ENCODE peak calls at places on chromosomes 2 and 18, in eight cellular contexts. One of them, this sample, is unnamed.
A peak's percentile ranks its signal among the peaks of the same experiment; 100 is the strongest.

GRCh38 chr18:74631242-74632087 is 33.8 kb downstream of the ZNF407 start:
- DNase-seq in EL: peak; percentile 50
- DNase-seq in GOT3: no peak
- DNase-seq in NAMALWA: no peak
- DNase-seq in psoas muscle: no peak
- DNase-seq in lung microvascular endothelial cell: peak; percentile 60
- DNase-seq in cerebellum: no peak
- DNase-seq in central memory CD4-positive, alpha-beta T cell: peak; percentile 36
- DNase-seq in this sample: no peak

GRCh38 chr2:8310557-8311455 is 371.1 kb upstream of the ID2 start:
- DNase-seq in psoas muscle: no peak
- DNase-seq in cerebellum: no peak
- DNase-seq in NAMALWA: peak; percentile 18
- DNase-seq in GOT3: no peak
- DNase-seq in EL: no peak
- DNase-seq in lung microvascular endothelial cell: no peak
- DNase-seq in central memory CD4-positive, alpha-beta T cell: peak; percentile 40
- DNase-seq in this sample: no peak

GRCh38 chr2:170091461-170091860 is 86.5 kb upstream of the MYO3B start:
- DNase-seq in GOT3: no peak
- DNase-seq in cerebellum: no peak
- DNase-seq in EL: no peak
- DNase-seq in central memory CD4-positive, alpha-beta T cell: no peak
- DNase-seq in NAMALWA: no peak
- DNase-seq in lung microvascular endothelial cell: no peak
- DNase-seq in psoas muscle: no peak
- DNase-seq in this sample: no peak

GRCh38 chr2:10941383-10941782 is 29.6 kb downstream of the KCNF1 start:
- DNase-seq in lung microvascular endothelial cell: no peak
- DNase-seq in cerebellum: no peak
- DNase-seq in GOT3: no peak
- DNase-seq in EL: no peak
- DNase-seq in NAMALWA: no peak
- DNase-seq in central memory CD4-positive, alpha-beta T cell: no peak
- DNase-seq in psoas muscle: no peak
- DNase-seq in this sample: no peak

GRCh38 chr2:36554531-36554930 is 43.4 kb downstream of the FEZ2 start:
- DNase-seq in EL: no peak
- DNase-seq in central memory CD4-positive, alpha-beta T cell: no peak
- DNase-seq in psoas muscle: no peak
- DNase-seq in cerebellum: no peak
- DNase-seq in lung microvascular endothelial cell: no peak
- DNase-seq in NAMALWA: no peak
- DNase-seq in GOT3: no peak
- DNase-seq in this sample: no peak

GRCh38 chr2:156021326-156022040 is 311.0 kb downstream of the NR4A2 start:
- DNase-seq in GOT3: no peak
- DNase-seq in EL: no peak
- DNase-seq in lung microvascular endothelial cell: no peak
- DNase-seq in cerebellum: no peak
- DNase-seq in NAMALWA: no peak
- DNase-seq in psoas muscle: no peak
- DNase-seq in central memory CD4-positive, alpha-beta T cell: no peak
- DNase-seq in this sample: no peak

GRCh38 chr2:10493636-10494281 is 45.6 kb upstream of the ODC1 start:
- DNase-seq in psoas muscle: no peak
- DNase-seq in cerebellum: no peak
- DNase-seq in central memory CD4-positive, alpha-beta T cell: peak; percentile 91
- DNase-seq in EL: peak; percentile 93
- DNase-seq in NAMALWA: peak; percentile 66
- DNase-seq in lung microvascular endothelial cell: peak; percentile 21
- DNase-seq in GOT3: peak; percentile 42
- DNase-seq in this sample: peak; percentile 35

GRCh38 chr2:178807227-178808008 is at the start of gene TTN:
- DNase-seq in NAMALWA: no peak
- DNase-seq in cerebellum: no peak
- DNase-seq in lung microvascular endothelial cell: no peak
- DNase-seq in psoas muscle: peak; percentile 67
- DNase-seq in central memory CD4-positive, alpha-beta T cell: no peak
- DNase-seq in GOT3: no peak
- DNase-seq in EL: no peak
- DNase-seq in this sample: no peak

GRCh38 chr2:101372792-101373191 is 14.5 kb downstream of the CREG2 start:
- DNase-seq in central memory CD4-positive, alpha-beta T cell: no peak
- DNase-seq in EL: no peak
- DNase-seq in lung microvascular endothelial cell: no peak
- DNase-seq in cerebellum: no peak
- DNase-seq in psoas muscle: no peak
- DNase-seq in GOT3: no peak
- DNase-seq in NAMALWA: no peak
- DNase-seq in this sample: no peak

GRCh38 chr2:19021721-19022120 is 336.7 kb downstream of the OSR1 start:
- DNase-seq in NAMALWA: no peak
- DNase-seq in cerebellum: no peak
- DNase-seq in EL: peak; percentile 95
- DNase-seq in GOT3: no peak
- DNase-seq in central memory CD4-positive, alpha-beta T cell: no peak
- DNase-seq in lung microvascular endothelial cell: no peak
- DNase-seq in psoas muscle: no peak
- DNase-seq in this sample: no peak

GRCh38 chr18:8477615-8478014 is 131.6 kb upstream of the RAB12 start:
- DNase-seq in EL: no peak
- DNase-seq in central memory CD4-positive, alpha-beta T cell: no peak
- DNase-seq in GOT3: no peak
- DNase-seq in lung microvascular endothelial cell: no peak
- DNase-seq in cerebellum: no peak
- DNase-seq in NAMALWA: no peak
- DNase-seq in psoas muscle: no peak
- DNase-seq in this sample: no peak

GRCh38 chr2:101305492-101306123 is 2.9 kb downstream of the RNF149 start:
- DNase-seq in psoas muscle: no peak
- DNase-seq in NAMALWA: no peak
- DNase-seq in cerebellum: no peak
- DNase-seq in GOT3: no peak
- DNase-seq in EL: peak; percentile 70
- DNase-seq in central memory CD4-positive, alpha-beta T cell: no peak
- DNase-seq in lung microvascular endothelial cell: peak; percentile 77
- DNase-seq in this sample: no peak

GRCh38 chr18:10133516-10133915 is 219.7 kb downstream of the VAPA start:
- DNase-seq in NAMALWA: no peak
- DNase-seq in cerebellum: no peak
- DNase-seq in lung microvascular endothelial cell: no peak
- DNase-seq in GOT3: no peak
- DNase-seq in psoas muscle: no peak
- DNase-seq in EL: no peak
- DNase-seq in central memory CD4-positive, alpha-beta T cell: no peak
- DNase-seq in this sample: no peak

GRCh38 chr2:213188971-213189899 is 37.8 kb upstream of the IKZF2 start:
- DNase-seq in central memory CD4-positive, alpha-beta T cell: no peak
- DNase-seq in GOT3: no peak
- DNase-seq in EL: peak; percentile 69
- DNase-seq in cerebellum: no peak
- DNase-seq in psoas muscle: no peak
- DNase-seq in NAMALWA: no peak
- DNase-seq in lung microvascular endothelial cell: no peak
- DNase-seq in this sample: no peak

GRCh38 chr2:227802882-227803281 is 10.8 kb upstream of the CCL20 start:
- DNase-seq in GOT3: no peak
- DNase-seq in EL: no peak
- DNase-seq in cerebellum: no peak
- DNase-seq in NAMALWA: no peak
- DNase-seq in central memory CD4-positive, alpha-beta T cell: no peak
- DNase-seq in lung microvascular endothelial cell: no peak
- DNase-seq in psoas muscle: no peak
- DNase-seq in this sample: no peak

GRCh38 chr2:97718051-97718882 is 4.9 kb downstream of the ZAP70 start:
- DNase-seq in NAMALWA: peak; percentile 51
- DNase-seq in lung microvascular endothelial cell: no peak
- DNase-seq in psoas muscle: no peak
- DNase-seq in EL: no peak
- DNase-seq in cerebellum: no peak
- DNase-seq in GOT3: no peak
- DNase-seq in central memory CD4-positive, alpha-beta T cell: peak; percentile 78
- DNase-seq in this sample: peak; percentile 52

GRCh38 chr2:234444888-234445287 is 52.0 kb downstream of the ARL4C start:
- DNase-seq in EL: peak; percentile 90
- DNase-seq in lung microvascular endothelial cell: peak; percentile 89
- DNase-seq in cerebellum: no peak
- DNase-seq in central memory CD4-positive, alpha-beta T cell: peak; percentile 61
- DNase-seq in NAMALWA: peak; percentile 17
- DNase-seq in GOT3: no peak
- DNase-seq in psoas muscle: peak; percentile 23
- DNase-seq in this sample: peak; percentile 36

GRCh38 chr2:95669441-95669994 is 77.7 kb downstream of the TRIM43 start:
- DNase-seq in NAMALWA: peak; percentile 16
- DNase-seq in psoas muscle: no peak
- DNase-seq in GOT3: peak; percentile 7
- DNase-seq in cerebellum: no peak
- DNase-seq in lung microvascular endothelial cell: no peak
- DNase-seq in central memory CD4-positive, alpha-beta T cell: no peak
- DNase-seq in EL: no peak
- DNase-seq in this sample: no peak

GRCh38 chr2:196233033-196233807 is 61.8 kb upstream of the STK17B start:
- DNase-seq in cerebellum: no peak
- DNase-seq in GOT3: no peak
- DNase-seq in NAMALWA: peak; percentile 66
- DNase-seq in psoas muscle: no peak
- DNase-seq in EL: peak; percentile 93
- DNase-seq in lung microvascular endothelial cell: peak; percentile 93
- DNase-seq in central memory CD4-positive, alpha-beta T cell: no peak
- DNase-seq in this sample: no peak

GRCh38 chr2:167104691-167105090 is 216.4 kb downstream of the XIRP2 start:
- DNase-seq in lung microvascular endothelial cell: no peak
- DNase-seq in NAMALWA: no peak
- DNase-seq in EL: no peak
- DNase-seq in GOT3: no peak
- DNase-seq in cerebellum: no peak
- DNase-seq in central memory CD4-positive, alpha-beta T cell: no peak
- DNase-seq in psoas muscle: no peak
- DNase-seq in this sample: no peak

GRCh38 chr2:136639651-136640050 is 125.7 kb upstream of the THSD7B start:
- DNase-seq in GOT3: no peak
- DNase-seq in central memory CD4-positive, alpha-beta T cell: no peak
- DNase-seq in NAMALWA: no peak
- DNase-seq in cerebellum: no peak
- DNase-seq in EL: no peak
- DNase-seq in lung microvascular endothelial cell: no peak
- DNase-seq in psoas muscle: no peak
- DNase-seq in this sample: no peak

GRCh38 chr2:129067921-129068320 is 749.3 kb upstream of the HS6ST1 start:
- DNase-seq in GOT3: no peak
- DNase-seq in psoas muscle: no peak
- DNase-seq in EL: no peak
- DNase-seq in NAMALWA: no peak
- DNase-seq in cerebellum: no peak
- DNase-seq in lung microvascular endothelial cell: no peak
- DNase-seq in central memory CD4-positive, alpha-beta T cell: no peak
- DNase-seq in this sample: no peak

GRCh38 chr2:233798335-233799086 is 20.4 kb downstream of the MROH2A start:
- DNase-seq in EL: no peak
- DNase-seq in psoas muscle: no peak
- DNase-seq in central memory CD4-positive, alpha-beta T cell: no peak
- DNase-seq in NAMALWA: no peak
- DNase-seq in lung microvascular endothelial cell: no peak
- DNase-seq in GOT3: no peak
- DNase-seq in cerebellum: no peak
- DNase-seq in this sample: no peak

GRCh38 chr18:63505566-63506335 is 29.0 kb downstream of the SERPINB5 start:
- DNase-seq in NAMALWA: peak; percentile 67
- DNase-seq in psoas muscle: no peak
- DNase-seq in central memory CD4-positive, alpha-beta T cell: no peak
- DNase-seq in EL: peak; percentile 43
- DNase-seq in GOT3: no peak
- DNase-seq in lung microvascular endothelial cell: peak; percentile 14
- DNase-seq in cerebellum: no peak
- DNase-seq in this sample: no peak

GRCh38 chr2:82748653-82749052 is 1710.4 kb downstream of the SUCLG1 start:
- DNase-seq in cerebellum: no peak
- DNase-seq in EL: peak; percentile 15
- DNase-seq in lung microvascular endothelial cell: no peak
- DNase-seq in central memory CD4-positive, alpha-beta T cell: no peak
- DNase-seq in GOT3: no peak
- DNase-seq in psoas muscle: no peak
- DNase-seq in NAMALWA: no peak
- DNase-seq in this sample: no peak

GRCh38 chr2:88843651-88844050 is 152.2 kb downstream of the RPIA start:
- DNase-seq in GOT3: no peak
- DNase-seq in lung microvascular endothelial cell: no peak
- DNase-seq in central memory CD4-positive, alpha-beta T cell: no peak
- DNase-seq in cerebellum: no peak
- DNase-seq in psoas muscle: no peak
- DNase-seq in EL: no peak
- DNase-seq in NAMALWA: no peak
- DNase-seq in this sample: no peak

This sample was measured in effector CD8-positive, alpha-beta T cell.